ENCODE peak calls at places on chromosome 2, in six cellular contexts. V, W, K, A, C and F are unnamed samples.

GRCh38 chr2:37689751-37690150 is 18.3 kb upstream of the CDC42EP3 start:
- DNase-seq in V (no peak), W (no peak), K (no peak), A (no peak), C (no peak), F (no peak)

GRCh38 chr2:179273461-179273962 is 8.9 kb upstream of the SESTD1 start:
- DNase-seq in V (no peak), W (no peak), K (no peak), A (no peak), C (no peak), F (no peak)

GRCh38 chr2:40259900-40260299 is 192.0 kb downstream of the SLC8A1 start:
- DNase-seq in V (no peak), W (no peak), K (no peak), A (peak), C (no peak), F (no peak)

GRCh38 chr2:44686561-44686960 is 254.9 kb upstream of the SIX3 start:
- DNase-seq in V (no peak), W (no peak), K (no peak), A (peak), C (no peak), F (no peak)

GRCh38 chr2:53593891-53594585 is 173.6 kb upstream of the CHAC2 start:
- DNase-seq in V (no peak), W (no peak), K (no peak), A (peak), C (no peak), F (no peak)

GRCh38 chr2:30234180-30234971 is 3.0 kb downstream of the LBH start:
- DNase-seq in V (no peak), W (peak), K (no peak), A (peak), C (peak), F (no peak)

GRCh38 chr2:23135481-23136100 is 249.4 kb upstream of the KLHL29 start:
- DNase-seq in V (no peak), W (no peak), K (no peak), A (peak), C (no peak), F (no peak)

GRCh38 chr2:142234701-142235100 is 103.9 kb upstream of the LRP1B start:
- DNase-seq in V (no peak), W (no peak), K (no peak), A (no peak), C (no peak), F (no peak)

GRCh38 chr2:24409700-24410556 is 49.6 kb upstream of the ITSN2 start:
- DNase-seq in V (no peak), W (peak), K (peak), A (peak), C (peak), F (no peak)

GRCh38 chr2:214310319-214310718 is 100.5 kb upstream of the VWC2L start:
- DNase-seq in V (no peak), W (no peak), K (no peak), A (peak), C (peak), F (no peak)

GRCh38 chr2:45855374-45855773 is 203.9 kb downstream of the PRKCE start:
- DNase-seq in V (no peak), W (no peak), K (no peak), A (no peak), C (no peak), F (no peak)

DNA sequence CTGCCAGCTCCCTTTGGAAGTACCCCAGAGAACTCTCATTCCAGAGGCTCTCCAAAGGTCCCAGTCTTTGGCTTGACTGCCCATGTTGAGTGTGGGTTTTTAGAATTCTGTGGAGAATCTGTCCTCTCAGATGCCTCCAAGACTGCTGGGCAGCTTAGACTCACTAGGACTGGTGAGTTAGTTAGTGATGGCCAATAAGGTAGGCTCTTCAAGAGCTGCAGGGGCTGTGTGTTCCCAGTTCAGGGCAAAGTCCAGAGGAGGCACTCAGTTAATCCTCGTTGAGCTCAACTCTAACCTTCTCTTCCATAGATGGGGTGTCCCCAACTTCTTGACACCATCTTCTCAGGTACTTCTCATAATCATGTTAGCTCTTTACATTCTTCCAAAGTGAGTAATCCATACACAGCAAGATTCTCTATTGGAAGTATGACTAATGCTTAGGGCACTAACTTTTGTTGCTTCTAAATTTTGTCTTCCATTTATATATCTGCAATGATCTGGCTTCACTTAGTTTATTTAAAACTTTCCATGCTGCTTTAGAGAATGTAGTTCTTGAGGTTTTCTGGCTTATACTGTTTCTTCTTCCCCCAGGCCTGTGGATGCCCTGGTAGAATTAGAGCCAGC is 88.9 kb downstream of the POLE4 start:
- DNase-seq in V (no peak), W (no peak), K (no peak), A (peak), C (no peak), F (no peak)
- TF ChIP-seq CTCF in V (no peak), W (no peak), K (no peak), A (no peak), C (no peak), F (no peak)

GRCh38 chr2:192286093-192286701 is 91.5 kb upstream of the TMEFF2 start:
- DNase-seq in V (no peak), W (no peak), K (no peak), A (peak), C (peak), F (no peak)
- TF ChIP-seq CTCF in V (peak), W (no peak), K (no peak), A (peak), C (peak), F (no peak)

GRCh38 chr2:118186858-118187254 is 98.6 kb downstream of the INSIG2 start:
- DNase-seq in V (no peak), W (no peak), K (no peak), A (no peak), C (no peak), F (no peak)

GRCh38 chr2:118185210-118186109 is 97.2 kb downstream of the INSIG2 start:
- DNase-seq in V (peak), W (peak), K (peak), A (peak), C (peak), F (peak)

GRCh38 chr2:118190365-118190916 is 102.2 kb downstream of the INSIG2 start:
- DNase-seq in V (no peak), W (no peak), K (no peak), A (peak), C (no peak), F (no peak)

DNA sequence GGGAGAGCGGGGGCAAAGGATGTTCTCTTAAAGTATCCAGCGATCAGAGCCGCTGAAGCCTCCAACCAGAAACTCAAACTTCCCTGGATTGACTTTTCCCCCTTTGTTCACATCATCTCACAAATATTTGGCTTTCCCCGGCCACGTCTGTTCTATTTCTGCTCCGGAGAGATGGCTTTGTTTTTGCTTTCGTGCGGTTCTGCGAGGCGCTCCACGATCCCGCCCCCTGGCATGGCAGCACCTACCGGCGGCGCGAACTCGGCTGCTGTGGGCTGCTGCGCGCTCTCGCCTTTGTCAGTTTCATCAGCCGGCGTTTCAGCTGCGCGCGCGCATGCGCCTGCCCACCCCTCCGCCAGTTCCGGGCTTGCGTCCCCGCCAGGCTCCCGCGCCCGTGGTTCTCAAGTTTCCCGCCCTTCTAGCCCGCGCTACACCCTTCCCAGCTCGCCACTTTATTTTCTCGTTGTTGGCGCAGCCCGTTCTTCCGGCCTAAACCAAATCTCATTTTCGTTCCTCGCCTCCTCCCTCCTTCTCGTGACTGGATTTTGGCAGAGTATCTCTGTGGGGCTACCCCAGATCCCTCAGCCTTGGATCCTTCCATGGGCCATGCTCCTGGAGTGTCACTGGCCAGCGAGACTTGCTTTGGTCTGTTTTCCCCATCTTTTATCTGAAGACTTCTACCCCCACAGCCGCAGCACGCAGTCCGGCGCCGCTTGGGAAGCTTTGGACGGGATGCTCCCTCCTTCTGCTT is 98.0 kb downstream of the INSIG2 start:
- DNase-seq in V (peak), W (peak), K (peak), A (peak), C (peak), F (peak)
- TF ChIP-seq CTCF in V (no peak), W (no peak), K (no peak), A (peak), C (peak), F (no peak)

DNA sequence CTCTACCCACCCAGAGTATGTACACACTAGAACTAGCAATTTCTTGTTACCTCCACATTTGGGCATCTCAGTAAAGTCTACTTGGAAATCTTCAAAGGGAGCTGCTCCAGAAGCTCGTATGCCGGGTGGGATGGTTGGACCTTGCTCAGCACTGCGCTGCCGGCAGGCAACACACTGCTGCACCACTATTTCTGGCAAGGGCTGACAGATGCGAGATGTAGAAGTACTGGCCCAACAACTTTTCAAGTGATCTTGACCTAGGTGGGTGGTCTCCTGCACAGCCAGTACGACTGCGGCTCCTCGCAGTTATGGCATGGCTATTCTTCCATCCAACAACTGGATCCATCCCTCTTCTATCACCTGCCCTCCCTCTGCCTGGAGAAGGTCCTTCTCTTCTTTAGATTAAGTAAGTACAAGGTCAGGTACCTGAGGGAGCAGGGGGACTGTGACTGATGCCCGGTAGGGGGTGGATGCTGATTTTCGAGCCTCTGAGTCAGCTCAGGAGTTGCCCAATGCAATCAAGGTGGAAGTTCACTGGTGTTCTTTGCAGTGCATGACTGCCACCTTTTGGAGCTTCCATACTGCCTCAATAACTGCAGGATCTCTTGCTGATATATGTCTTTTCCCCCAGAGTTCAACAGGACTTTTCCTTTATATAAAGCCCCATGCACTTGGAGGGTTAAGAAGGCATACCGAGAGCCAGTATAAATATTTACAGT is 100.4 kb upstream of the SLC1A4 start:
- DNase-seq in V (no peak), W (no peak), K (no peak), A (peak), C (no peak), F (no peak)
- TF ChIP-seq CTCF in V (no peak), W (no peak), K (no peak), A (peak), C (no peak), F (no peak)

GRCh38 chr2:99611786-99612185 is 122.0 kb upstream of the REV1 start:
- DNase-seq in V (no peak), W (no peak), K (no peak), A (no peak), C (no peak), F (no peak)

GRCh38 chr2:99618579-99619097 is 128.8 kb upstream of the REV1 start:
- DNase-seq in V (no peak), W (no peak), K (no peak), A (no peak), C (no peak), F (no peak)

GRCh38 chr2:99613992-99614391 is 124.2 kb upstream of the REV1 start:
- DNase-seq in V (no peak), W (no peak), K (no peak), A (no peak), C (no peak), F (no peak)

GRCh38 chr2:99617811-99618210 is 128.0 kb upstream of the REV1 start:
- DNase-seq in V (no peak), W (no peak), K (no peak), A (no peak), C (no peak), F (no peak)

GRCh38 chr2:99615247-99615771 is 125.5 kb upstream of the REV1 start:
- DNase-seq in V (no peak), W (no peak), K (no peak), A (no peak), C (no peak), F (no peak)
- TF ChIP-seq CTCF in V (no peak), W (no peak), K (no peak), A (no peak), C (no peak), F (no peak)

DNA sequence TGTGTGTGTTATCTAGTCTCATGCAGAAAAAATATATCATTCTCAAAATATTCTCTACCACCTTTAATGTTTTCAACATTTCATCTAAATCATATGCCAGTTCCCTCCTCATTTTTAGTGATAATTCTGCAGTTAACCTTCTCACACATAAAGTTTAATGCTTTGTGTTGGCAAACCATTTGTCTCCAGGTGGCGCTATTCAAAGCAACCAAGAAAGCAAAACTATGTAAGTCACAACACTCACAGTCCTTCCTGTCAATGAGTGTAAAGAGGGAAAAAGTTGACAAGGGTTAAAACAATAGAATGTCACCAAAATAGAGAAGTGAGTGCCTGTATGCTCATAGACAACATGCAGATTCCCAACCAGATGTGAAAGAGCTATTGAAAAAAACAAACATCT is 961.6 kb upstream of the LRRTM1 start:
- DNase-seq in V (no peak), W (no peak), K (peak), A (no peak), C (no peak), F (no peak)
- TF ChIP-seq CTCF in V (peak), W (no peak), K (no peak), A (no peak), C (no peak), F (no peak)

GRCh38 chr2:14642499-14642898 is 10.0 kb downstream of the LRATD1 start:
- DNase-seq in V (no peak), W (no peak), K (no peak), A (no peak), C (peak), F (no peak)
- TF ChIP-seq CTCF in V (no peak), W (no peak), K (no peak), A (peak), C (peak), F (no peak)

GRCh38 chr2:239569401-239570090 is 168.7 kb upstream of the HDAC4 start:
- DNase-seq in V (peak), W (no peak), K (no peak), A (no peak), C (no peak), F (no peak)
- TF ChIP-seq CTCF in V (no peak), W (no peak), K (no peak), A (no peak), C (no peak), F (no peak)

DNA sequence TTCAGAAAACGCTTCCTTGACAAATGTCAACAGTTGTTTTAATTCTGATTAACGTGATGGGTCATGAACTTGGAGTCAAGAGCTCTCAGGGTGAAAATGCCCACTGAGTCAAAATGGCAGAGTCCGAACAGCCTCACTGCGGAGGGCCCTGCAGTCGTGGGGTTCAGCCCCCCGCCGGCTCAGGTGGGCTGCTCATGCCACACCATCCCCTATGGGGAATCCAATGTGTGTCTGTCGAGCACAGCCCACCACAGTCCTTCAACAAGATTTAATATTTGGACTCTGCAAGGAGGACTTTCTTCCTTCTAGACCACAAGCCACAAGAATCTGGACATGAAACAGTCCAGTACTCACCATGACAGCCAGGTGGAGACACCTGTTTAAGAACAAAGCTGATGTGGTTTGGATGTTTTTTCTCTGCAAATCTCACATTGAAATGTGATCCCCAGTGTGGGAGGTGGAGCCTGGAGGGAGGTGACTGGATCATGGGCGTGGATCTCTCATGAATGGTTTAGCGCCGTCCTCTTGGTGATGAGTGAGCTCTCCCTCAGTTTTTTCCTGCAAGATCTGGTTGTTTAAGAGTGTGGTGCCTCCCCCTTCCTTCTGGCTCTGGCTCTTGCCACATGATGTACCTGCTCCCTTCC is 201.0 kb downstream of the NDUFA10 start:
- DNase-seq in V (peak), W (no peak), K (peak), A (peak), C (peak), F (peak)
- TF ChIP-seq CTCF in V (peak), W (no peak), K (no peak), A (peak), C (peak), F (no peak)

GRCh38 chr2:234701841-234702240 is 205.0 kb upstream of the ARL4C start:
- DNase-seq in V (no peak), W (no peak), K (no peak), A (no peak), C (no peak), F (no peak)

GRCh38 chr2:234703258-234703657 is 206.4 kb upstream of the ARL4C start:
- DNase-seq in V (no peak), W (no peak), K (no peak), A (no peak), C (no peak), F (no peak)

GRCh38 chr2:234705108-234705507 is 208.2 kb upstream of the ARL4C start:
- DNase-seq in V (no peak), W (no peak), K (no peak), A (peak), C (no peak), F (no peak)

GRCh38 chr2:234701421-234701820 is 204.5 kb upstream of the ARL4C start:
- DNase-seq in V (no peak), W (no peak), K (no peak), A (no peak), C (no peak), F (no peak)

DNA sequence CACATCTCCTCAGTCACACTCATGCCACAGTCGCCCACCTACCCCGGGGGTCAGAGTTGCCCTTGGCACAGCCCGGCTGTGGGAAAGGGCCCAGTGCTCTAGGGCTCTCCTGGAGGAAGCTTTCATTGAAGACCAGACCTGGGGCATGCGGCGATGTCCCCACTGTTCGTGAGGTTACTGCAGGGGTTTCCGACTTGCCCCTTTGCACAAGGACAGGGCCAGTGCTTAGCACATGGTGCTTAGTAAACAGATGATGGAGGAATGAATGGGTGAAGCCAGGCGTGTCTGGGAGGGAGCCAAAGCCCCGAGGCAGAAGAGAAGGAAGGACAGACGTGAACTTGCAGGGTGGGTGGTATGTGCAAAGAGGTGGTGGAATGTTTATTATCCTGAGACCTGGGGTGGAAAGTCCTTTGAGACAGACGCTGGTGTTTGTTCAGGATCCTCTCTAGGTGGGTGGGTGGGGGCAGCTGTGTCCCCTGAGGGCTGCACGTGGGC is 205.9 kb upstream of the ARL4C start:
- DNase-seq in V (no peak), W (no peak), K (no peak), A (peak), C (no peak), F (no peak)
- TF ChIP-seq CTCF in V (no peak), W (no peak), K (no peak), A (no peak), C (no peak), F (no peak)